ENCODE peak calls at places on chromosomes 6 and 20, in four cellular contexts. A is trophoblast cell, L is IMR-90, E is H9. T is an unnamed sample.
A peak's percentile ranks its signal among the peaks of the same experiment; 100 is the strongest.

GRCh38 chr6:110561708-110562107 is 85.3 kb upstream of the SLC22A16 start:
- DNase-seq in E (no peak), A (no peak), L (no peak), T (no peak)

GRCh38 chr20:48766205-48766604 is 61.6 kb downstream of the PREX1 start:
- DNase-seq in A (no peak), E (no peak), L (no peak), T (no peak)

GRCh38 chr6:131854803-131855202 is 47.0 kb downstream of the ENPP1 start:
- DNase-seq in E (no peak), A (no peak), L (peak; percentile 13), T (no peak)

GRCh38 chr6:90347411-90347841 is 50.8 kb upstream of the BACH2 start:
- DNase-seq in L (no peak), A (no peak), E (no peak), T (no peak)

GRCh38 chr6:170024940-170025339 is 265.9 kb downstream of the DLL1 start:
- DNase-seq in A (no peak), E (no peak), L (peak; percentile 58), T (peak; percentile 23)

GRCh38 chr6:151652338-151652737 is 155.1 kb upstream of the ESR1 start:
- DNase-seq in A (no peak), E (no peak), L (no peak), T (no peak)

GRCh38 chr20:57439432-57439831 is 48.2 kb downstream of the RBM38 start:
- DNase-seq in E (no peak), A (no peak), L (no peak), T (no peak)

GRCh38 chr6:2396292-2396691 is 150.9 kb upstream of the GMDS start:
- DNase-seq in E (no peak), A (no peak), L (no peak), T (no peak)

GRCh38 chr20:21099653-21100589 is 6.2 kb downstream of the LINC00237 start:
- DNase-seq in L (peak; percentile 4), E (peak; percentile 52), A (peak; percentile 20), T (peak; percentile 18)

GRCh38 chr20:47508228-47508752 is 6.6 kb downstream of the NCOA3 start:
- DNase-seq in L (no peak), E (no peak), A (no peak), T (no peak)

GRCh38 chr6:39794231-39794630 is 2.1 kb downstream of the DAAM2 start:
- DNase-seq in A (no peak), E (no peak), L (no peak), T (no peak)

DNA sequence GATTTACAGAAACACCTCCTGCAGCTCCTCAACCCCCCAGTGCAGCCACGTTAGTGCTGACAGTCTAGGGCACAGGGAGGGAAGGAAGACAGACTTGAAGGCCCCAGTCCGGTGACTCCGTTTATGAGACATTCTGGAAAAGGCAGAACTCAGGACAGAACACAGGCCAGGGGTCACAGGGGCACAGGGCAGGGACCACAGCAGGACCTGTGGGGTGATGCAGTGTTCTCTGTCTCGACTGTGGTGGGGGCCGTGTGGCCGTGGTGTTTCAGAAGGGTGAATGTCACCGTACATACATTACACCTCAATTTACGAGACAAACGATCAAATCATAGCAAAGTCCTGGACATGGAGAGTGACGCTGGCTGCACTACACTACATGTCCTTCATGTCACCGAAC is 11.3 kb downstream of the BHLHE23 start:
- DNase-seq in L (no peak), A (no peak), E (no peak), T (no peak)
- H3K23ac ChIP-seq in L (no peak overlapping the region), A (no peak overlapping the region), E (no peak overlapping the region), T (no peak overlapping the region)

DNA sequence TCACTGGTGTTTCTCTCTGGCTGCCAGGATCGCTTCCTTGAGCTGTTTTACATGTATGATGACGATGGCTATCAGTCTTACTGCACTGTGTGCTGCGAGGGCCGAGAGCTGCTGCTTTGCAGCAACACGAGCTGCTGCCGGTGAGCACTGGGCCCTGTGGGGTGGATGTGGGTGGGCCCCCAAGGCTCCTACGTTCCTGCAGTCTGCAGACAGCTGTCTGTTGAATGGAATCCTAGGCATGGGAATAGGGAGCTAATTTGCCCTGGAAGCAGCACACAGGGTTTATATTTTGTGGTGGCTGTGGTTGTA is 22.6 kb upstream of the MAPRE1 start:
- DNase-seq in L (peak; percentile 41), A (peak; percentile 90), E (no peak), T (peak; percentile 52)
- H2AFZ ChIP-seq in L (no peak overlapping the region), A (no peak overlapping the region), E (no peak overlapping the region), T (no peak overlapping the region)

GRCh38 chr20:36860339-36860738 is 15.6 kb upstream of the TLDC2 start:
- DNase-seq in A (no peak), L (peak; percentile 40), E (no peak), T (no peak)
- H3K9ac ChIP-seq in A (no peak overlapping the region), L (no peak overlapping the region), E (no peak overlapping the region), T (peak overlapping the region; percentile 89)

GRCh38 chr20:8242066-8242465 is 110.0 kb downstream of the PLCB1 start:
- DNase-seq in L (peak; percentile 14), A (no peak), E (no peak), T (no peak)
- H3K23ac ChIP-seq in L (peak overlapping the region; percentile 14), A (no peak overlapping the region), E (no peak overlapping the region), T (no peak overlapping the region)

GRCh38 chr6:13367396-13367795 is 39.1 kb upstream of the TBC1D7 start:
- DNase-seq in E (no peak), L (no peak), A (no peak), T (no peak)
- H2AFZ ChIP-seq in E (no peak overlapping the region), L (no peak overlapping the region), A (no peak overlapping the region), T (no peak overlapping the region)